ENCODE peak calls at places on chromosomes 4 and X, in five cellular contexts. F is IMR-90, D is cardiac muscle cell, H is hepatocyte, K is A549. Z is an unnamed sample. For H3K4me1, the result is how much of the 10 kb centered on the place peaks cover.

GRCh38 chr4:4269856-4270255 is 20.1 kb downstream of the LYAR start:
- DNase-seq in F (no peak), D (no peak), H (no peak), K (no peak), Z (no peak)

GRCh38 chrX:72245461-72246089 is 6.7 kb upstream of the ERCC6L start:
- DNase-seq in F (peak), D (peak), H (peak), K (peak), Z (no peak)

GRCh38 chrX:2324116-2324515 is 176.7 kb downstream of the DHRSX start:
- DNase-seq in F (no peak), D (no peak), H (no peak), K (no peak), Z (no peak)

GRCh38 chrX:122941801-122942200 is 242.3 kb upstream of the GRIA3 start:
- DNase-seq in F (no peak), D (no peak), H (no peak), K (no peak), Z (no peak)

GRCh38 chrX:2360731-2361130 is 140.0 kb downstream of the DHRSX start:
- DNase-seq in F (no peak), D (no peak), H (no peak), K (peak), Z (no peak)

GRCh38 chr4:169791527-169792156 is 33.9 kb upstream of the HPF1 start:
- DNase-seq in F (peak), D (peak), H (peak), K (peak), Z (peak)

GRCh38 chr4:21806991-21807390 is 141.6 kb downstream of the KCNIP4 start:
- DNase-seq in F (no peak), D (no peak), H (no peak), K (no peak), Z (no peak)

GRCh38 chr4:154836513-154836912 is 55.4 kb downstream of the RBM46 start:
- DNase-seq in F (no peak), D (no peak), H (peak), K (no peak), Z (no peak)

GRCh38 chrX:132375941-132376340 is 112.9 kb downstream of the MBNL3 start:
- DNase-seq in F (no peak), D (no peak), H (no peak), K (peak), Z (no peak)

GRCh38 chr4:21753084-21753760 is 195.3 kb downstream of the KCNIP4 start:
- DNase-seq in F (no peak), D (peak), H (no peak), K (no peak), Z (no peak)

GRCh38 chrX:9644335-9644734 is 121.3 kb downstream of the GPR143 start:
- DNase-seq in F (no peak), D (no peak), H (no peak), K (no peak), Z (no peak)

GRCh38 chr4:130043796-130044195 is 947.8 kb downstream of the C4orf33 start:
- DNase-seq in F (no peak), D (no peak), H (peak), K (peak), Z (no peak)

GRCh38 chr4:169492436-169493163 is 119.8 kb downstream of the NEK1 start:
- DNase-seq in F (peak), D (peak), H (peak), K (peak), Z (no peak)

GRCh38 chrX:76248901-76249300 is 76.0 kb downstream of the PBDC1 start:
- DNase-seq in F (no peak), D (no peak), H (no peak), K (no peak), Z (no peak)

DNA sequence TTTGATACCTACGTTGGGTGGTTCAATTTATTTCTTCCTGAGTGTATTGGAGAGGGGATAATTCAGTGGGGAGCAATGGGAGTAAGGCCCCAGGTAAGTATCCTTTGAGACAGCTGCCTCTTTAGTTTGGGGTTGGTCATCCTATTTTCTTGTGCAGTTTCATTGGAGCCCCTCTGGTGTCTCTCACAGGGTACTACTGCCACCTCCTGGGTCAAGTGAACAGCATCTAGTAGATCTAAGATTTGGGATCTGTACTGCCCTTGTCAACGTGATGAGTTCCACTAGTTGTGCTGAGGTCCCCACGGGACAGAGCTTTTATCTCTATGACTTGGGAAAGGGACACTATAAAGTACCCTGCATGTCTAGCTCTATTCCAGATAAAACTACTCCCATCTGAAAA is 80.6 kb downstream of the PBDC1 start:
- DNase-seq in F (peak), D (peak), H (peak), K (peak), Z (peak)
- TF ChIP-seq CTCF in F (peak), D (peak), H (peak), K (peak), Z (peak)

GRCh38 chr4:113088050-113088449 is 38.6 kb downstream of the ANK2 start:
- DNase-seq in F (no peak), D (peak), H (no peak), K (no peak), Z (no peak)
- H3K4me1 ChIP-seq in F (under half), D (under half), H (under half), K (under half), Z (under half)

GRCh38 chrX:155263854-155264628 is at the start of gene RAB39B:
- DNase-seq in F (peak), D (peak), H (peak), K (peak), Z (peak)
- TF ChIP-seq CTCF in F (no peak), D (no peak), H (peak), K (peak), Z (peak)

GRCh38 chr4:54054501-54054900 is 9.9 kb downstream of the CHIC2 start:
- DNase-seq in F (no peak), D (no peak), H (no peak), K (no peak), Z (no peak)

GRCh38 chr4:54058171-54058570 is 6.2 kb downstream of the CHIC2 start:
- DNase-seq in F (no peak), D (no peak), H (no peak), K (no peak), Z (no peak)

GRCh38 chr4:54061067-54061466 is 3.3 kb downstream of the CHIC2 start:
- DNase-seq in F (no peak), D (no peak), H (no peak), K (no peak), Z (no peak)

GRCh38 chr4:54055494-54055893 is 8.9 kb downstream of the CHIC2 start:
- DNase-seq in F (no peak), D (no peak), H (no peak), K (no peak), Z (no peak)

DNA sequence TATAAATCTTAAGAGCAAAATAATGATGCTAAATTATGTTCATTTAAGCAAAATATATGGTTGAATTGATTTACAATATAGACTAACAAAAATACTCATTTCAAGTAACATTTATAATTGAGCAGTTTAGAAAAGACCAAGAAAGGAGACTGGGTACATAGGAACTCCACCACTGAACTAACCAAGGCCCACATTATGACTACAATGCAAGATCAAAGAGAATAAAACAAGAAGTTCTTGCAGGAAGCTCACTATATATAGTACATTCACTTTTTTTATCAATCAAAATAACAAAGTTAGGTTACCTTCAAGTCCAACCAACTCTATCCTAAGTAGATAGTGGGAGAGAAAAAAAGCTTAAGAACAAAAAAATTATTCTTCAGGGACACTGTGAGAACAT is 8.0 kb downstream of the CHIC2 start:
- DNase-seq in F (no peak), D (no peak), H (no peak), K (no peak), Z (no peak)
- H3K4me1 ChIP-seq in F (under half), D (under half), H (under half), K (under half), Z (under half)

DNA sequence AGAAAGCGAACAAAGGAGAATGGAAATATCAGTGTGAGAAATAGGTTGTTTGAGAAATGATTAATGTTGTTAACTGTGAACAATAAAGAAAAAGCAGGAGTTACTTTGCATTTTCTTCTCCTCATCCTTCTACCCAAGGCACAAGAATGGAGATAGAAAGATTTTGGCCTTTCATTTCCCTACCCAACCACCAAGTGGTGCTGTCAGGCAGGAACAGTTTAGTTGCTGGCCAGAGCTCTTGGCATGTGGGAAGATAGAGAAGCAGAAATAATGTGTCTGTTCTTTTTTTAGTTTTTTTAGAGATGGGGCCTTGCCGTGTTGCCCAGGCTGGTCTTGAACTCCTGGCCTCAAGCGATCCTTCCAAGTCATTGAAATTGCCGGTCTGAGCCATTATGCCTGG is 12.8 kb downstream of the HOPX start:
- DNase-seq in F (no peak), D (peak), H (no peak), K (peak), Z (no peak)
- TF ChIP-seq CTCF in F (peak), D (peak), H (peak), K (no peak), Z (peak)

Z was measured in Panc1.